ENCODE peak calls at places on chromosomes 11 and 22, in seven cellular contexts. B, K, H, L, E, U and R are unnamed samples.

GRCh38 chr11:6637871-6638270 is 17.7 kb downstream of the DCHS1 start:
- DNase-seq in B (no peak), K (no peak), H (no peak), L (no peak), E (no peak), U (no peak), R (no peak)

GRCh38 chr22:48670317-48670716 is 1157.4 kb downstream of the BRD1 start:
- DNase-seq in B (no peak), K (no peak), H (no peak), L (no peak), E (no peak), U (no peak), R (no peak)

GRCh38 chr11:23961503-23962338 is 535.1 kb upstream of the LUZP2 start:
- DNase-seq in B (no peak), K (no peak), H (no peak), L (no peak), E (no peak), U (no peak), R (no peak)

GRCh38 chr11:69366591-69366990 is 72.6 kb downstream of the MYEOV start:
- DNase-seq in B (no peak), K (no peak), H (no peak), L (no peak), E (no peak), U (no peak), R (no peak)

GRCh38 chr11:61555051-61555969 is 25.6 kb downstream of the SYT7 start:
- DNase-seq in B (peak; percentile 66), K (peak; percentile 46), H (peak; percentile 72), L (no peak), E (peak; percentile 82), U (no peak), R (no peak)

GRCh38 chr22:37824674-37825641 is 1.8 kb downstream of the GALR3 start:
- DNase-seq in B (peak; percentile 63), K (no peak), H (peak; percentile 72), L (no peak), E (no peak), U (no peak), R (no peak)

GRCh38 chr11:32438883-32439487 is 3.6 kb upstream of the WT1 start:
- DNase-seq in B (no peak), K (no peak), H (peak; percentile 60), L (no peak), E (no peak), U (no peak), R (no peak)

GRCh38 chr22:44839721-44840120 is 87.3 kb downstream of the ARHGAP8 start:
- DNase-seq in B (no peak), K (no peak), H (no peak), L (no peak), E (no peak), U (no peak), R (no peak)

GRCh38 chr11:105609341-105609781 is 512 bp upstream of the GRIA4 start:
- DNase-seq in B (peak; percentile 38), K (peak; percentile 23), H (peak; percentile 51), L (peak; percentile 8), E (peak; percentile 10), U (no peak), R (peak; percentile 23)

GRCh38 chr11:134530826-134531225 is 118.8 kb upstream of the B3GAT1 start:
- DNase-seq in B (no peak), K (no peak), H (peak; percentile 43), L (no peak), E (no peak), U (no peak), R (no peak)

GRCh38 chr11:9527481-9528140 is 45.9 kb upstream of the WEE1 start:
- DNase-seq in B (no peak), K (no peak), H (no peak), L (no peak), E (no peak), U (no peak), R (peak; percentile 22)

GRCh38 chr11:60767388-60767811 is 10.7 kb downstream of the MS4A15 start:
- DNase-seq in B (peak; percentile 79), K (no peak), H (peak; percentile 90), L (no peak), E (peak; percentile 91), U (no peak), R (peak; percentile 12)

GRCh38 chr11:75244052-75244814 is 3.7 kb downstream of the TPBGL start:
- DNase-seq in B (no peak), K (no peak), H (no peak), L (no peak), E (no peak), U (no peak), R (no peak)
- TF ChIP-seq SP1 in B (no peak), K (no peak), H (no peak), L (no peak), E (no peak), U (no peak), R (no peak)

DNA sequence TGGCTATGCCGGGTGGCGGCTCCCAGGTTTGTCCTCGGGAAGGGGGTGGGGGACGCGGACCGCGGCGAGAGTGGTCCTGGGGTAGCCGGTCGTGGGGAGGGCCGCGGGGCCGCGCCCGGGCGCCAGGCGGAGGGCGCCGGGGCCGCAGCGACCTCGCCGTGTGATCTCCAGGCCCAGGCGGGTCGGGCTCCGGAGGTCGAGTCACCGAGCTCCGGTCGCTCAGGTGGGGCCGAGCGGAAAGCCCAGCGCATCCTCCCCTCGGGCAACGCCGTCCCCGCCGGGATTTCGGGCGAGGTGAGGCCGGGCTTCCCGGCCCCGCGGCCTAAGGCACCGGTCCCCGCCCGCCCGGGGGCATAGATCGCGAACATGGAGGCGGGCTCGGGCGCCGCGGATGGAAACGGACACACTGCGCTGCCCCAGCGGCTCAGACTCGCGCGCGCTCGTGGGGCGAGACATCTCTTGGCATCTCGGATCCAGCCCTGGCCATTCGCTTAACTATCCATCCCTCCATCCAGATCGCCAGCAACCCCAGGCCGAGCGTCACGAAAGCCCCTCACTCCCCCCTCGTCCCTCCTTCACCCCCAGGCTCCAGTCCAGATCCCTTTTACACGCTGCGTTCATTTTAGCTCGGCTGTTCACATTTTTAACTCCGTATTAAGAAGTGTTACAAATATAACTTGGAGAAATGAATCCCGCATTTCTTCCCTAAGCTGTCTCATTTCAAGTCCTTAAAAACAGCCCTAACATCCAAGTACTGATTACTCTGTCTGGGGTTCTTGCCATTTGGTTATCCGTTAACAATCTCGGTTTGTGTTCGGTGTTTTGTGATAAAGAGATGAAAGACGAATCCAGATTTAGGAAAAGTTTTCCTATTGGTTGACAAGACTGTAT is 460 bp downstream of the ZC3H12C start:
- DNase-seq in B (peak; percentile 54), K (peak; percentile 46), H (peak; percentile 74), L (peak; percentile 11), E (peak; percentile 31), U (no peak), R (peak; percentile 15)
- TF ChIP-seq SP1 in B (no peak), K (no peak), H (no peak), L (no peak), E (no peak), U (no peak), R (no peak)

DNA sequence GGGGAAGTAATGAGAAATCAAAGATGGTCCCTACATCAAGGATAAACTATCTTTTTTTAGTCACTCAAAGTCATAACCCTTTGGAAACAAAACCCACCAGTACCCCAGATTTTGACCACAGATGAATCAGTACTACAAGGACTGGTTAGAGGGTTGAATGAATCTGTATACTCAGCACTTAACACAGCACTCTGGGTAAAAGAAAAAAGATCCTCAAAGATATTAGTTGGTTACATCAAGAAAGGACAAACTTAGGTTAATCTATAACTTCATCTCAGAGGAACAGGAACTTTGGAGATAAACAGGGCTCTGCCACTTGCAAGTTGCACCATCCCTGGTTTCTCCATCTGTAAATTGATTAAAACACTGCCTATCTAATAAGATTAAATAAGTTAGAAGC is 18.8 kb downstream of the SC5D start:
- DNase-seq in B (no peak), K (no peak), H (no peak), L (no peak), E (no peak), U (no peak), R (no peak)
- TF ChIP-seq SP1 in B (no peak), K (no peak), H (no peak), L (no peak), E (no peak), U (no peak), R (no peak)

GRCh38 chr11:1228921-1229451 is 6.1 kb downstream of the MUC5B start:
- DNase-seq in B (no peak), K (no peak), H (peak; percentile 42), L (no peak), E (no peak), U (no peak), R (no peak)

GRCh38 chr11:1231396-1232327 is 8.8 kb downstream of the MUC5B start:
- DNase-seq in B (peak; percentile 8), K (no peak), H (peak; percentile 43), L (no peak), E (no peak), U (no peak), R (no peak)

GRCh38 chr11:1230456-1231395 is 7.9 kb downstream of the MUC5B start:
- DNase-seq in B (no peak), K (no peak), H (peak; percentile 41), L (no peak), E (no peak), U (no peak), R (no peak)

GRCh38 chr11:1229471-1230120 is 6.7 kb downstream of the MUC5B start:
- DNase-seq in B (no peak), K (no peak), H (peak; percentile 38), L (no peak), E (no peak), U (no peak), R (no peak)

DNA sequence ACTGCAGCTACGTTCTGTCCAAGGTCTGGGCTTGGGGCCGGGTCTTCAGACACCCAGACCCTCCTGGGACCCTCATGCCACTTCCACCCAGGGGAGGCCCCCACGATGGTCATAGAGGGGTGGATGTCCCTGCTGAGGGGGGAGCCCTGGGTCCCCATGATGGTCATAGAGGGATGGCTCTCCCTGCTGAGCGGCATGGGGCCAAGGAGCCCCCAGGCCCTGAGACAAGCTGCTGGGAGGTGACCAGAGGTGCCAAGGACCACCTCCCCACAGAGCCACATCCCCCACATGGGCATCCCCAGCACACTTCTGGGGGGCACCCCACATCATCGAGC is 7.2 kb downstream of the MUC5B start:
- DNase-seq in B (no peak), K (no peak), H (peak; percentile 36), L (no peak), E (no peak), U (no peak), R (no peak)
- TF ChIP-seq SP1 in B (no peak), K (no peak), H (no peak), L (no peak), E (no peak), U (no peak), R (no peak)

DNA sequence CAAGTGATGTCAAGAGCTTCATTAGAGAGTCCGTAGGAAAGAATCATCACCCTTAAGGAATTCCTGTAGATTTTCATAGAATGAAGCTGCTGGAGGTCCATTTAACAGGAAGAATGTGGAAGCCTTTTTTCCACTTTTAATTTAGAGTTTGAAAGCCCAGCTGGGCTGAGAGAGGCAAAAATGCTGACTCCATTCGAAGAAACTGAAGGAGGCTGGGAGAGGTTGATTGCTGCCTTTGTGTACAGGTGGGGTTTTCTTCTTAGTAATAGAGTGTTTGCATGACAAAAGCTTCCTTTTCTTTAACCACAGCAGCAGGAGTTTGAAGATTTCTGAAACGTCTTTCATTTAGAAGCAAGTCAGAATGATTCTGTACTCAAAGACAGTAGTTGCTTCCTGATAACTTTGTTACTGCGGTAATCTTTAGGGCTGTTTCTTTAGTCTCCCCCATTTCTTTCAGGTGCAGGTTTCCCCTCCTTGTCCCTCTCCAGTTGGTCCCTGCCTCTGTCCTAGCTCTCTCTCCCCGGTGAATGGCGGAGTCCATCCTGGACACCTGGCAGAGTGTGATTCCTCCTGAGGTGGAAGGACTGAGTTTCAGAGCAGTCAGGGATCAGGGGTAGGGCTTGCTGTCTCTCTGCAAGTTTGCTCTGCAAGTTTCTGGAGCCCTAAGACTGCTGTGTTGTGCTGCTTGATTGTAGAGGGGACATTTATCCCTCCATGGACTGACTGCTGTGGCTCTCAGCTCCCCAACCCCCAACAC is 166.2 kb downstream of the LDLRAD3 start:
- DNase-seq in B (peak; percentile 47), K (no peak), H (no peak), L (no peak), E (no peak), U (no peak), R (no peak)
- TF ChIP-seq SP1 in B (no peak), K (no peak), H (no peak), L (no peak), E (no peak), U (no peak), R (no peak)